ENCODE peak calls at places on chromosomes 6 and 20, in nine cellular contexts. G is AG04450, D is nephron progenitor cell, R is spleen, M is kidney epithelial cell, B is fibroblast of lung, I is AG10803, S is IMR-90, V is A549. L is an unnamed sample.

GRCh38 chr6:44381739-44382138 is 5.8 kb upstream of the CDC5L start:
- DNase-seq in G (no peak), D (no peak), R (no peak), M (no peak), B (peak), I (peak), S (no peak), V (no peak), L (no peak)

GRCh38 chr20:5548112-5548511 is 202.1 kb upstream of the SHLD1 start:
- DNase-seq in G (no peak), D (no peak), R (no peak), M (no peak), B (no peak), I (no peak), S (no peak), V (no peak), L (no peak)

GRCh38 chr20:9989066-9989724 is 45.6 kb upstream of the ANKEF1 start:
- DNase-seq in G (no peak), D (no peak), R (no peak), M (no peak), B (peak), I (peak), S (peak), V (no peak), L (no peak)

GRCh38 chr6:33610779-33611421 is 10.2 kb upstream of the ITPR3 start:
- DNase-seq in G (no peak), D (peak), R (no peak), M (no peak), B (no peak), I (no peak), S (no peak), V (no peak), L (no peak)

GRCh38 chr20:33915726-33916331 is 77.9 kb upstream of the RALY start:
- DNase-seq in G (no peak), D (peak), R (peak), M (no peak), B (no peak), I (no peak), S (no peak), V (peak), L (peak)

GRCh38 chr6:25027221-25027916 is 91.6 kb upstream of the RIPOR2 start:
- DNase-seq in G (no peak), D (no peak), R (peak), M (no peak), B (no peak), I (no peak), S (no peak), V (no peak), L (peak)

GRCh38 chr6:33622456-33623431 is 1.6 kb downstream of the ITPR3 start:
- DNase-seq in G (no peak), D (no peak), R (no peak), M (no peak), B (peak), I (no peak), S (no peak), V (no peak), L (no peak)

GRCh38 chr20:21214431-21214830 is 88.5 kb downstream of the KIZ start:
- DNase-seq in G (no peak), D (no peak), R (no peak), M (no peak), B (no peak), I (no peak), S (peak), V (no peak), L (no peak)

GRCh38 chr20:50885781-50886180 is 45.5 kb downstream of the ADNP start:
- DNase-seq in G (no peak), D (no peak), R (peak), M (no peak), B (no peak), I (no peak), S (no peak), V (no peak), L (no peak)

GRCh38 chr6:31822038-31822821 is 5.3 kb upstream of the HSPA1B start:
- DNase-seq in G (no peak), D (peak), R (peak), M (no peak), B (peak), I (peak), S (peak), V (peak), L (no peak)

GRCh38 chr20:19993937-19994667 is 23.1 kb upstream of the NAA20 start:
- DNase-seq in G (no peak), D (no peak), R (no peak), M (peak), B (peak), I (peak), S (peak), V (no peak), L (no peak)

GRCh38 chr6:3406928-3407809 is 49.7 kb downstream of the SLC22A23 start:
- DNase-seq in G (no peak), D (no peak), R (no peak), M (no peak), B (no peak), I (no peak), S (no peak), V (no peak), L (no peak)

GRCh38 chr20:25669826-25670422 is 26.7 kb downstream of the ZNF337 start:
- DNase-seq in G (peak), D (no peak), R (no peak), M (no peak), B (peak), I (peak), S (peak), V (no peak), L (no peak)

GRCh38 chr6:2166717-2167116 is 78.7 kb downstream of the GMDS start:
- DNase-seq in G (no peak), D (no peak), R (no peak), M (no peak), B (no peak), I (no peak), S (peak), V (no peak), L (no peak)

GRCh38 chr6:69231983-69232382 is 564.8 kb downstream of the LMBRD1 start:
- DNase-seq in G (no peak), D (no peak), R (no peak), M (no peak), B (no peak), I (no peak), S (no peak), V (no peak), L (no peak)

GRCh38 chr6:75760320-75760719 is 11.3 kb downstream of the MYO6 start:
- DNase-seq in G (no peak), D (no peak), R (no peak), M (no peak), B (no peak), I (no peak), S (no peak), V (no peak), L (no peak)

GRCh38 chr6:31834704-31835375 is 7.3 kb downstream of the HSPA1B start:
- DNase-seq in G (no peak), D (peak), R (peak), M (no peak), B (no peak), I (no peak), S (no peak), V (peak), L (peak)

GRCh38 chr6:31576897-31577341 is 1.6 kb downstream of the TNF start:
- DNase-seq in G (no peak), D (no peak), R (peak), M (no peak), B (no peak), I (no peak), S (no peak), V (no peak), L (no peak)

GRCh38 chr6:119313937-119314893 is 35.3 kb downstream of the MAN1A1 start:
- DNase-seq in G (no peak), D (no peak), R (no peak), M (no peak), B (no peak), I (no peak), S (no peak), V (no peak), L (peak)

GRCh38 chr20:23820493-23820892 is 6.0 kb downstream of the CST2 start:
- DNase-seq in G (no peak), D (no peak), R (no peak), M (no peak), B (peak), I (no peak), S (peak), V (no peak), L (no peak)

GRCh38 chr6:73792738-73793137 is 96.7 kb downstream of the CD109 start:
- DNase-seq in G (no peak), D (no peak), R (no peak), M (no peak), B (no peak), I (no peak), S (no peak), V (no peak), L (no peak)

GRCh38 chr20:49665796-49666195 is 47.9 kb downstream of the B4GALT5 start:
- DNase-seq in G (no peak), D (no peak), R (no peak), M (no peak), B (no peak), I (no peak), S (no peak), V (no peak), L (no peak)

GRCh38 chr6:157774153-157775135 is 48.6 kb upstream of the SNX9 start:
- DNase-seq in G (no peak), D (peak), R (no peak), M (no peak), B (no peak), I (no peak), S (no peak), V (no peak), L (no peak)

GRCh38 chr6:168439791-168440491 is 1.0 kb upstream of the SMOC2 start:
- DNase-seq in G (no peak), D (no peak), R (no peak), M (no peak), B (no peak), I (no peak), S (no peak), V (no peak), L (no peak)

GRCh38 chr6:131828080-131828479 is 20.3 kb downstream of the ENPP1 start:
- DNase-seq in G (no peak), D (no peak), R (no peak), M (no peak), B (no peak), I (peak), S (peak), V (no peak), L (no peak)

GRCh38 chr6:26336355-26337198 is 28.4 kb upstream of the BTN3A2 start:
- DNase-seq in G (no peak), D (no peak), R (no peak), M (no peak), B (peak), I (peak), S (peak), V (peak), L (no peak)

GRCh38 chr6:138465007-138465645 is 34.2 kb downstream of the NHSL1 start:
- DNase-seq in G (peak), D (no peak), R (no peak), M (peak), B (peak), I (peak), S (peak), V (peak), L (no peak)

GRCh38 chr20:14860410-14860814 is 523.0 kb upstream of the FLRT3 start:
- DNase-seq in G (no peak), D (peak), R (no peak), M (no peak), B (no peak), I (no peak), S (no peak), V (peak), L (no peak)

GRCh38 chr20:49207071-49207470 is 12.1 kb upstream of the DDX27 start:
- DNase-seq in G (no peak), D (no peak), R (peak), M (no peak), B (no peak), I (no peak), S (no peak), V (no peak), L (no peak)

GRCh38 chr6:116136373-116136772 is 10.4 kb upstream of the COL10A1 start:
- DNase-seq in G (no peak), D (no peak), R (no peak), M (no peak), B (no peak), I (no peak), S (no peak), V (no peak), L (no peak)

GRCh38 chr6:50716887-50717509 is 3.7 kb downstream of the TFAP2D start:
- DNase-seq in G (no peak), D (no peak), R (no peak), M (no peak), B (no peak), I (no peak), S (no peak), V (no peak), L (no peak)

GRCh38 chr20:47258745-47259695 is 97.5 kb downstream of the ZMYND8 start:
- DNase-seq in G (no peak), D (no peak), R (no peak), M (peak), B (peak), I (peak), S (peak), V (no peak), L (peak)

GRCh38 chr6:133705071-133705470 is 183.8 kb upstream of the TCF21 start:
- DNase-seq in G (peak), D (no peak), R (no peak), M (no peak), B (peak), I (peak), S (peak), V (no peak), L (no peak)

GRCh38 chr6:132683543-132683942 is 24.6 kb upstream of the TAAR1 start:
- DNase-seq in G (no peak), D (no peak), R (no peak), M (peak), B (no peak), I (peak), S (peak), V (no peak), L (no peak)

GRCh38 chr6:6728169-6728941 is 139.8 kb downstream of the LY86 start:
- DNase-seq in G (no peak), D (peak), R (no peak), M (no peak), B (no peak), I (no peak), S (no peak), V (no peak), L (no peak)

GRCh38 chr6:36807750-36808149 is 31.5 kb downstream of the CPNE5 start:
- DNase-seq in G (no peak), D (no peak), R (no peak), M (no peak), B (no peak), I (no peak), S (no peak), V (no peak), L (no peak)

GRCh38 chr6:36807143-36807542 is 32.1 kb downstream of the CPNE5 start:
- DNase-seq in G (no peak), D (no peak), R (no peak), M (no peak), B (no peak), I (no peak), S (no peak), V (no peak), L (no peak)

GRCh38 chr6:36809156-36809555 is 30.1 kb downstream of the CPNE5 start:
- DNase-seq in G (no peak), D (no peak), R (no peak), M (no peak), B (no peak), I (no peak), S (no peak), V (no peak), L (no peak)

GRCh38 chr6:36809933-36810844 is 29.1 kb downstream of the CPNE5 start:
- DNase-seq in G (no peak), D (no peak), R (no peak), M (no peak), B (no peak), I (no peak), S (no peak), V (no peak), L (no peak)

DNA sequence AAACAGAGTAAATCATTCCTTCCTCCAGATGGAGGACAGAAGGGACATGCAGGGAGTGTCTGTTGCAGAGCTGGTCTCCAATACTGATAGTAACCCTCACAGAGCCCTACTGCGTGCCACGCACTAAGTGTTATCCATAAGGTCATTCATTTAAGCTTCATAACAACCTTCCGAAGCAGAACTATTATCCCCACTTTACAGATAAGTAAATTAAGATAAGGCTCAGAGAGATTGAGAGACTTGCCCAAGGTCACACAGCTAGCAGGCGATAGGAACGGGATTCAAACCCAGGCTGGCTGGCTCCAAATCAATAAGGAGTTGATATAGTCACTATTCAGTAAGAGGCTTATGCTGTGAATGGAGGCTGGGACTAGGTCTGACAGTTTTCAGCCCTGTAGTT is 30.6 kb downstream of the CPNE5 start:
- DNase-seq in G (no peak), D (no peak), R (no peak), M (no peak), B (no peak), I (no peak), S (no peak), V (no peak), L (no peak)
- TF ChIP-seq CTCF in G (no peak), D (no peak), R (no peak), M (no peak), B (no peak), I (no peak), S (no peak), V (no peak), L (no peak)

GRCh38 chr20:53621482-53622246 is 28.0 kb upstream of the ZNF217 start:
- DNase-seq in G (no peak), D (no peak), R (no peak), M (peak), B (peak), I (peak), S (peak), V (peak), L (no peak)

GRCh38 chr20:53622247-53623114 is 28.8 kb upstream of the ZNF217 start:
- DNase-seq in G (no peak), D (no peak), R (no peak), M (no peak), B (peak), I (peak), S (no peak), V (no peak), L (no peak)

GRCh38 chr20:53626584-53626983 is 32.9 kb upstream of the ZNF217 start:
- DNase-seq in G (no peak), D (no peak), R (no peak), M (no peak), B (no peak), I (no peak), S (no peak), V (no peak), L (no peak)

GRCh38 chr20:53623127-53623453 is 29.5 kb upstream of the ZNF217 start:
- DNase-seq in G (no peak), D (no peak), R (no peak), M (no peak), B (no peak), I (no peak), S (no peak), V (no peak), L (no peak)

GRCh38 chr20:53623454-53624206 is 30.0 kb upstream of the ZNF217 start:
- DNase-seq in G (no peak), D (peak), R (peak), M (peak), B (peak), I (peak), S (peak), V (peak), L (no peak)
- TF ChIP-seq CTCF in G (peak), D (no peak), R (no peak), M (no peak), B (no peak), I (peak), S (peak), V (peak), L (no peak)

GRCh38 chr6:40288919-40289318 is 298.2 kb downstream of the LRFN2 start:
- DNase-seq in G (no peak), D (no peak), R (no peak), M (no peak), B (no peak), I (no peak), S (no peak), V (no peak), L (no peak)

GRCh38 chr6:40287296-40287820 is 299.8 kb downstream of the LRFN2 start:
- DNase-seq in G (no peak), D (no peak), R (no peak), M (no peak), B (no peak), I (no peak), S (no peak), V (no peak), L (no peak)

GRCh38 chr6:40286027-40286426 is 301.1 kb downstream of the LRFN2 start:
- DNase-seq in G (no peak), D (no peak), R (no peak), M (no peak), B (no peak), I (no peak), S (no peak), V (no peak), L (no peak)

GRCh38 chr6:40285535-40285934 is 301.6 kb downstream of the LRFN2 start:
- DNase-seq in G (no peak), D (no peak), R (no peak), M (no peak), B (no peak), I (no peak), S (no peak), V (no peak), L (no peak)

DNA sequence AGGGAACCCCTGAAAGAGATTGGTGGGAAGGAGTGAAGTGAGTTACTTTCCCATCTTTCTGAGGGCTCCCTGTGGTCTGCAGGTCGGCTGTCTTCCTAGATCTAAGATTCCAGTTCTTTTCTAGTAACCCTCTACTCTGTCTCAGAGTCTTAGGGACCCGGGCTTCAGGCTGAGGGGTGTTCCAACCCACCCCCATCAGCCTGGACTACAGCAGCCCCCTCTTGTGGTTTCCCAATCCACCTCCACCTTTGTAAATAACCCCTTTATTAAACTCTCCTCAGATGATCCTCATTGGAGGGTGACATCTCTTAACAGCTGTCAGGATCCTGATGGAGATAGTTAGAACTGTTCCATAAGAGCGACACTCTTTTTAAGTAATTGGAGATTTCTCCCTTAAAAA is 300.4 kb downstream of the LRFN2 start:
- DNase-seq in G (no peak), D (no peak), R (no peak), M (no peak), B (no peak), I (no peak), S (no peak), V (no peak), L (no peak)
- TF ChIP-seq CTCF in G (no peak), D (no peak), R (no peak), M (no peak), B (no peak), I (no peak), S (no peak), V (no peak), L (no peak)

GRCh38 chr20:57223648-57224489 is 42.6 kb downstream of the BMP7 start:
- DNase-seq in G (no peak), D (no peak), R (no peak), M (no peak), B (peak), I (peak), S (no peak), V (no peak), L (no peak)
- TF ChIP-seq CTCF in G (no peak), D (no peak), R (no peak), M (no peak), B (no peak), I (no peak), S (no peak), V (no peak), L (no peak)

GRCh38 chr6:100376103-100376502 is 88.6 kb downstream of the SIM1 start:
- DNase-seq in G (no peak), D (no peak), R (no peak), M (no peak), B (no peak), I (no peak), S (no peak), V (no peak), L (no peak)

GRCh38 chr6:100366419-100366818 is 98.3 kb downstream of the SIM1 start:
- DNase-seq in G (no peak), D (no peak), R (no peak), M (no peak), B (peak), I (peak), S (peak), V (no peak), L (no peak)

GRCh38 chr6:100372326-100372725 is 92.4 kb downstream of the SIM1 start:
- DNase-seq in G (no peak), D (no peak), R (no peak), M (no peak), B (no peak), I (peak), S (no peak), V (no peak), L (no peak)

GRCh38 chr6:100371591-100371990 is 93.1 kb downstream of the SIM1 start:
- DNase-seq in G (no peak), D (no peak), R (no peak), M (no peak), B (no peak), I (no peak), S (no peak), V (no peak), L (no peak)

GRCh38 chr6:100370265-100370664 is 94.5 kb downstream of the SIM1 start:
- DNase-seq in G (no peak), D (no peak), R (no peak), M (no peak), B (no peak), I (no peak), S (no peak), V (no peak), L (no peak)
- TF ChIP-seq CTCF in G (peak), D (no peak), R (no peak), M (peak), B (no peak), I (peak), S (peak), V (peak), L (no peak)

L was measured in activated B cell treated with CpG ODN at 0.5 μM for 24 hours.